ENCODE peak calls at places on chromosome 19, in seven cellular contexts. P is GF-D8; S is stimulated activated CD8-positive, alpha-beta memory T cell treated with anti-CD3 and anti-CD28 coated beads, Interleukin-4, amount 100 ng/mL, for 24 hours; Z is GDM1; N is activated naive CD8-positive, alpha-beta T cell treated with anti-CD3 and anti-CD28 coated beads for 36 hours; M is stimulated activated CD4-positive, alpha-beta T cell treated with anti-CD3 and anti-CD28 coated beads, Interleukin-1b, Interleukin-23, amount 100 ng/mL, for 4 hours; E is tibial nerve. C is an unnamed sample.

GRCh38 chr19:5916201-5916708 is 2.2 kb downstream of the CAPS start:
- DNase-seq in Z (no peak), N (no peak), E (no peak), S (no peak), P (no peak), M (no peak), C (no peak)

GRCh38 chr19:34676697-34677385 is at the start of gene SCGB2B2:
- DNase-seq in P (peak), Z (no peak), N (peak), E (peak), M (no peak), S (no peak), C (no peak)

GRCh38 chr19:52231154-52231565 is 38.2 kb upstream of the ZNF766 start:
- DNase-seq in Z (no peak), S (no peak), E (no peak), N (no peak), P (no peak), M (no peak), C (no peak)

GRCh38 chr19:6723738-6724137 is 3.3 kb upstream of the C3 start:
- DNase-seq in P (peak), E (no peak), Z (peak), S (no peak), N (no peak), M (no peak), C (no peak)

GRCh38 chr19:17405250-17406038 is at the start of gene BST2:
- DNase-seq in P (peak), E (peak), Z (peak), S (no peak), M (no peak), N (peak), C (peak)

GRCh38 chr19:3986260-3987041 is 1.2 kb upstream of the EEF2 start:
- DNase-seq in M (peak), E (no peak), Z (peak), S (no peak), N (peak), P (peak), C (no peak)

GRCh38 chr19:48006762-48007161 is 12.3 kb downstream of the ELSPBP1 start:
- DNase-seq in M (no peak), Z (no peak), E (no peak), S (no peak), N (peak), P (no peak), C (no peak)

GRCh38 chr19:38561658-38562057 is 56.1 kb downstream of the MAP4K1 start:
- DNase-seq in E (no peak), S (no peak), P (no peak), M (no peak), Z (no peak), N (no peak), C (no peak)

GRCh38 chr19:10431943-10432735 is 11.8 kb downstream of the PDE4A start:
- DNase-seq in M (no peak), Z (no peak), P (no peak), E (no peak), N (no peak), S (no peak), C (no peak)

GRCh38 chr19:46704379-46705076 is 12.4 kb downstream of the PRKD2 start:
- DNase-seq in E (peak), M (peak), N (peak), S (peak), Z (peak), P (no peak), C (peak)

GRCh38 chr19:13579388-13580060 is 73.2 kb upstream of the CACNA1A start:
- DNase-seq in M (no peak), N (no peak), E (no peak), Z (no peak), P (no peak), S (no peak), C (no peak)

GRCh38 chr19:13430790-13431582 is 75.3 kb downstream of the CACNA1A start:
- DNase-seq in Z (no peak), E (no peak), S (peak), P (no peak), M (peak), N (peak), C (no peak)

GRCh38 chr19:32061304-32061703 is 284.1 kb upstream of the ZNF507 start:
- DNase-seq in M (no peak), S (no peak), N (no peak), E (no peak), P (no peak), Z (no peak), C (no peak)

GRCh38 chr19:51138549-51138979 is 3.5 kb upstream of the SIGLEC7 start:
- DNase-seq in N (no peak), Z (no peak), S (no peak), P (peak), M (no peak), E (no peak), C (no peak)

GRCh38 chr19:39307233-39307821 is 11.1 kb downstream of the IFNL1 start:
- DNase-seq in S (no peak), M (no peak), Z (no peak), E (no peak), P (no peak), N (no peak), C (no peak)

GRCh38 chr19:49878744-49879070 is 1.2 kb downstream of the TBC1D17 start:
- DNase-seq in N (no peak), M (no peak), Z (no peak), P (no peak), S (no peak), E (no peak), C (no peak)

GRCh38 chr19:18421371-18421959 is 2.3 kb downstream of the SSBP4 start:
- DNase-seq in E (no peak), M (no peak), P (no peak), N (no peak), S (no peak), Z (no peak), C (no peak)

GRCh38 chr19:17718467-17718987 is 753 bp upstream of the MAP1S start:
- DNase-seq in N (no peak), E (no peak), M (no peak), S (no peak), Z (no peak), P (peak), C (no peak)

GRCh38 chr19:47512183-47512947 is 2.5 kb downstream of the NAPA start:
- DNase-seq in Z (no peak), M (no peak), P (peak), S (no peak), E (no peak), N (no peak), C (no peak)

GRCh38 chr19:34067861-34068271 is 104.4 kb upstream of the LSM14A start:
- DNase-seq in M (no peak), N (no peak), P (no peak), S (no peak), E (no peak), Z (no peak), C (no peak)

GRCh38 chr19:2273356-2274184 is 8.4 kb downstream of the PEAK3 start:
- DNase-seq in S (peak), N (peak), Z (peak), P (peak), M (no peak), E (peak), C (no peak)

GRCh38 chr19:55355213-55355821 is 798 bp upstream of the COX6B2 start:
- DNase-seq in N (no peak), M (no peak), P (no peak), Z (no peak), S (no peak), E (no peak), C (no peak)

GRCh38 chr19:34960103-34960805 is 3.8 kb downstream of the ZNF792 start:
- DNase-seq in Z (no peak), N (no peak), S (no peak), E (no peak), P (no peak), M (no peak), C (no peak)

GRCh38 chr19:16447015-16447384 is 24.8 kb downstream of the EPS15L1 start:
- DNase-seq in N (peak), P (peak), M (no peak), S (peak), Z (peak), E (peak), C (no peak)

GRCh38 chr19:46426035-46426505 is 2.7 kb downstream of the PNMA8C start:
- DNase-seq in E (no peak), Z (no peak), M (no peak), N (no peak), P (no peak), S (no peak), C (no peak)

C was measured in thoracic aorta.